ENCODE peak calls at places on chromosomes 5 and 9, in six cellular contexts. One of them, this sample, is unnamed.

GRCh38 chr5:134600600-134600999 is 32.0 kb downstream of the SAR1B start:
- DNase-seq in GM19239: no peak
- DNase-seq in AG20443: no peak
- DNase-seq in NCI-H2171: no peak
- DNase-seq in globus pallidus: no peak
- DNase-seq in RWPE1: no peak
- DNase-seq in this sample: peak; percentile 16

GRCh38 chr5:81878333-81878732 is 93.5 kb upstream of the ATG10 start:
- DNase-seq in AG20443: no peak
- DNase-seq in GM19239: no peak
- DNase-seq in RWPE1: no peak
- DNase-seq in NCI-H2171: no peak
- DNase-seq in globus pallidus: no peak
- DNase-seq in this sample: peak; percentile 38

GRCh38 chr9:38680827-38681226 is 39.1 kb downstream of the FAM240B start:
- DNase-seq in NCI-H2171: peak; percentile 90
- DNase-seq in globus pallidus: no peak
- DNase-seq in GM19239: no peak
- DNase-seq in RWPE1: no peak
- DNase-seq in AG20443: no peak
- DNase-seq in this sample: no peak

GRCh38 chr5:36744041-36744677 is 132.4 kb upstream of the NIPBL start:
- DNase-seq in globus pallidus: no peak
- DNase-seq in GM19239: no peak
- DNase-seq in RWPE1: no peak
- DNase-seq in AG20443: no peak
- DNase-seq in NCI-H2171: no peak
- DNase-seq in this sample: no peak

GRCh38 chr5:103249068-103249467 is 9.5 kb upstream of the MACIR start:
- DNase-seq in RWPE1: no peak
- DNase-seq in globus pallidus: no peak
- DNase-seq in GM19239: no peak
- DNase-seq in AG20443: no peak
- DNase-seq in NCI-H2171: no peak
- DNase-seq in this sample: no peak

GRCh38 chr5:429453-430188 is 13.4 kb upstream of the EXOC3 start:
- DNase-seq in GM19239: no peak
- DNase-seq in NCI-H2171: peak; percentile 63
- DNase-seq in globus pallidus: no peak
- DNase-seq in RWPE1: peak; percentile 64
- DNase-seq in AG20443: peak; percentile 88
- DNase-seq in this sample: peak; percentile 51

GRCh38 chr5:154237946-154238345 is 47.4 kb downstream of the GALNT10 start:
- DNase-seq in AG20443: no peak
- DNase-seq in GM19239: no peak
- DNase-seq in RWPE1: no peak
- DNase-seq in globus pallidus: no peak
- DNase-seq in NCI-H2171: no peak
- DNase-seq in this sample: no peak

GRCh38 chr9:122051401-122052346 is 41.4 kb downstream of the TTLL11 start:
- DNase-seq in GM19239: no peak
- DNase-seq in RWPE1: no peak
- DNase-seq in NCI-H2171: no peak
- DNase-seq in globus pallidus: no peak
- DNase-seq in AG20443: peak; percentile 53
- DNase-seq in this sample: no peak

GRCh38 chr9:136014147-136014927 is 53.2 kb upstream of the UBAC1 start:
- DNase-seq in RWPE1: no peak
- DNase-seq in GM19239: no peak
- DNase-seq in globus pallidus: no peak
- DNase-seq in NCI-H2171: no peak
- DNase-seq in AG20443: no peak
- DNase-seq in this sample: no peak